ENCODE peak calls at places on chromosome 7, in four cellular contexts. V, D, L and O are unnamed samples.

GRCh38 chr7:49166441-49166840 is 242.1 kb downstream of the CDC14C start:
- DNase-seq in V (no peak), D (no peak), L (peak), O (no peak)

GRCh38 chr7:51970961-51971655 is 654.5 kb upstream of the COBL start:
- DNase-seq in V (no peak), D (no peak), L (no peak), O (no peak)

GRCh38 chr7:128076216-128076821 is 45.1 kb upstream of the LRRC4 start:
- DNase-seq in V (no peak), D (no peak), L (no peak), O (no peak)

GRCh38 chr7:41189866-41190265 is 513.0 kb downstream of the INHBA start:
- DNase-seq in V (no peak), D (peak), L (peak), O (peak)

GRCh38 chr7:52911326-52911725 is 124.1 kb upstream of the POM121L12 start:
- DNase-seq in V (no peak), D (no peak), L (no peak), O (no peak)

GRCh38 chr7:141696386-141696785 is 5.6 kb downstream of the DENND11 start:
- DNase-seq in V (no peak), D (no peak), L (no peak), O (no peak)

GRCh38 chr7:119090851-119091250 is 866.3 kb downstream of the ANKRD7 start:
- DNase-seq in V (no peak), D (no peak), L (no peak), O (no peak)

GRCh38 chr7:142375710-142376313 is 118.0 kb upstream of the PRSS58 start:
- DNase-seq in V (no peak), D (peak), L (peak), O (no peak)

GRCh38 chr7:36600314-36600682 is 124.0 kb downstream of the AOAH start:
- DNase-seq in V (no peak), D (no peak), L (no peak), O (no peak)

GRCh38 chr7:1669954-1670893 is at the start of gene ELFN1:
- DNase-seq in V (no peak), D (peak), L (peak), O (no peak)

GRCh38 chr7:97215556-97215955 is 98.1 kb downstream of the SDHAF3 start:
- DNase-seq in V (no peak), D (no peak), L (no peak), O (no peak)

GRCh38 chr7:125773113-125773800 is 843.6 kb upstream of the POT1 start:
- DNase-seq in V (no peak), D (no peak), L (no peak), O (no peak)

GRCh38 chr7:101563933-101564777 is 64.9 kb downstream of the MYL10 start:
- DNase-seq in V (no peak), D (no peak), L (no peak), O (no peak)

GRCh38 chr7:64902806-64903721 is at the start of gene ZNF273:
- DNase-seq in V (peak), D (peak), L (peak), O (peak)
- H3K27ac ChIP-seq in V (peak), D (peak), L (peak), O (peak)

DNA sequence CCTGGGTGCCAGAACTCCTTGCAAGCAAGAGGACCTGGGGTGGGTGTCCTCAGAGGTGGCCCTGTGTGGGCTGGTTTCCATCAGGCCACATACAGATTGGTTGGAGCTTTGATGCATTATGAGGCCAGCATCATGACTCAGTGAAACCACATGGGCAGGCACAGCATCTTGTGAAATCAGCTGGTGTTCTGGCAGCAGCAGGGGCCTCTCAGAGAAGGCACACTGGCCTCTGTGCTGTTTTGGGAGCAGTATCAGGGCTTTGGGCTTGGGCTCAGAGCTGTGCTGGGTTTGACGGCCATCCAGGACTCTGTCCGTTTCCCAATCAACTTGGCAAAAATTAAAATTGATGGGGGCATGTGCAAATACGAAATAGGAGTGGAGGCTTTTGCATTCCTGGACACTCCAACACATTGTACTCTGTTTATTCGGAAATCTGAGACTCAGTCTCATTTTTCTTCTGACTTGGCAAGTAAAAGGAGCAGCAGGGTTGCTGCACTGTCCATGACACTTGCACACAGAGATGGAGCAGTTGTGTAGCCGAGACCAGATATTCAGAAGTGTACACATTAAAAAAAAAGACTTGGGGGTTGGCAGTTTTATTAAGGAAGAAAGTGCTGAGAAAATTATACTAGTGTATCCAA is 190.9 kb downstream of the BMPER start:
- DNase-seq in V (peak), D (peak), L (peak), O (peak)
- H3K27ac ChIP-seq in V (no peak), D (peak), L (peak), O (peak)

DNA sequence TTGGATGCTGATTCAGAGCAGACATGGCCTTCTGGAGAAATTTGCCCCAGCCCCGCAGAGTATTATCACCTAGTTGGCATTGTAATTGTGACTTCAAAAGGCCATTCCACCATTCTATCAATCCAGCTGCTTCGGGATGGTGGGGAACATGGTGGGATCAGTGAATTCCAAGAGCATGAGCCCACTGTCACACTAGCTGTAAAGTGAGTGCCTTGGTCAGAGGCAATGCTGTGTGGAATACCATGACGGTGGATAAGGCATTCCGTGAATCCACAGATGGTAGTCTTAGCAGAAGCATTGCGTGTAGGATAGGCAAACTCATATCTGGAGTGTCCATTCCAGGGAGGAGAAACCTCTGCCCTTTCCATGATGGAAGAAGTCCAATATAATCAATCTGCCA is 13.3 kb upstream of the TMEM248 start:
- DNase-seq in V (no peak), D (no peak), L (no peak), O (no peak)
- H3K27ac ChIP-seq in V (no peak), D (no peak), L (no peak), O (no peak)

DNA sequence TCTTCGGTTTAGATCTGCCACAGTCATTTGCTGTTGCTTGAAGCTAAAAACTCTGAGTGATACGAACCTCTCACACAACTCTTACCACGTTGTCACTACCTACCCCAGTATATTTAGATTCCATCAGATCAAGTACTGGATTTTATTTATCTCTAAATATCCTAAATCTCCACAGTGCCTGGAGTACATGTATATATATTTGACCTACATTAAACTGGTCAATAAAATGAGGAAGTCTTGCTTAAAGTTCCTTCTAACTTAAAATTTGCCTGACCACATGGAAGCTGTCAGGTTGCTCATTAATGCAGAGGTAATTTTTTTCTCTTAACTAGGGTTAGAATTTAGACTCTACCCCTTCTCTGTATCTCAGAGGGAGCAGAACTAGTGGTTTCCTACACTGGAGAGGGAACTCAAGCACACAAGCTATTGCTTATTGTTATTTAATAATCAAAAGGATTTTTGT is 3.1 kb upstream of the MACC1 start:
- DNase-seq in V (no peak), D (no peak), L (no peak), O (no peak)
- H3K27ac ChIP-seq in V (peak), D (peak), L (peak), O (peak)

GRCh38 chr7:27173412-27174076 is 576 bp downstream of the HOXA10 start:
- DNase-seq in V (no peak), D (no peak), L (peak), O (no peak)
- H3K27ac ChIP-seq in V (no peak), D (no peak), L (peak), O (no peak)

GRCh38 chr7:55550838-55551537 is 21.3 kb downstream of the VOPP1 start:
- DNase-seq in V (no peak), D (no peak), L (no peak), O (no peak)
- H3K27ac ChIP-seq in V (no peak), D (no peak), L (no peak), O (no peak)

DNA sequence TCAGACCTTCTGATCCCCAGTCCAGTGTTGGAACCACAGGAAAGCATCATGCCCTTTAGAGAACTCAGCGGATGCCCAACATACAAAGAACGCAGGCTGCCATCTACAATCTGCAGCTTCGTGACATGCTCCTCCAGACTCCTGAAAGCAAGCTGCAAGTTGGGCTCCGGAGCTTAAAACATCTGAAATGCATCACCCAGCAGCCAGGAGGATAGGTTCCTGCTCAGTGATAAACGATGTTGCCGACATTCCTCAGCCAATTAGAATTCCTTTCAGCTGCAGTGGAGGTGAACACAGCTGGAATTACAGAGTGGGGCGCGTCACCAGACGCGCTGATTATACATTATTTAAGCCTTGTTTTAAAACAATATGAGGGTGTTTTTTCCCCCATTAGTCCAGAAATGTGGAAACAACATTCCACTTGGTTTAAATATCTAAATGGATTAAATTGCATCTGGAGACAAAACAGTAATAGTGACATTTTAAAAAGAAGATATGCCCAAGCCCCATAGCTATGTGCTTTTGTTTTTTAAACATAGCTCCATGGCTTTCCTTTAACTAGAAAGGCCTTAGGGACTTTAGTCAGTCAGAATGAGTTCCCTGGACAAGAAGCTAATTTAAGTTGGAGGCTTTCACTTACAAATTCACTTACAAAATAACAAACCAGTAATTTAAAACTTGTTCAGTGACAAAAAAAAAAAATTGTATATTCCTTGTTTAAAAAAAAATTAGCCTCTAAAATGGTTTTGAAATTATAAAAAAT is 6.3 kb downstream of the SMURF1 start:
- DNase-seq in V (no peak), D (peak), L (peak), O (peak)
- H3K27ac ChIP-seq in V (peak), D (peak), L (peak), O (peak)

GRCh38 chr7:26356266-26356665 is 64.6 kb downstream of the SNX10 start:
- DNase-seq in V (no peak), D (no peak), L (no peak), O (no peak)
- H3K27ac ChIP-seq in V (no peak), D (no peak), L (no peak), O (no peak)

DNA sequence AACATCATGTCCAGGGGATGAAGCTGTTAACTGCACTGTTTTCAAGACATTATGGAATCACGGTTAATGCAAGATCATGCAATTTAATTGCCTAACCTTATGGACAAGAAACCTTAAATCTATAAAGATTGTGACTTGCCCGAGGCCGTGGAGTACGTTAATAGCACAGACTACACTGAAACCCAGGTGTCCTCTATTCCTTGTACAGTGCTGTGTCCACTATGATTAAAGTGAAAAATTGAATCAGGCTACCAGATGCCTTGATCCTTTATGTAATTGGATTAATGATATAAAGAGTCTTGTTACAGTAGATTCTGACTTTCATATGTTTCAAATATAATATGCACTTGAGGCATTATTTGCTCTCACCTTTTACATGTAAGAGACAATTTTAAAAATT is 33.9 kb upstream of the ETV1 start:
- DNase-seq in V (no peak), D (no peak), L (no peak), O (no peak)
- H3K27ac ChIP-seq in V (no peak), D (no peak), L (no peak), O (no peak)

DNA sequence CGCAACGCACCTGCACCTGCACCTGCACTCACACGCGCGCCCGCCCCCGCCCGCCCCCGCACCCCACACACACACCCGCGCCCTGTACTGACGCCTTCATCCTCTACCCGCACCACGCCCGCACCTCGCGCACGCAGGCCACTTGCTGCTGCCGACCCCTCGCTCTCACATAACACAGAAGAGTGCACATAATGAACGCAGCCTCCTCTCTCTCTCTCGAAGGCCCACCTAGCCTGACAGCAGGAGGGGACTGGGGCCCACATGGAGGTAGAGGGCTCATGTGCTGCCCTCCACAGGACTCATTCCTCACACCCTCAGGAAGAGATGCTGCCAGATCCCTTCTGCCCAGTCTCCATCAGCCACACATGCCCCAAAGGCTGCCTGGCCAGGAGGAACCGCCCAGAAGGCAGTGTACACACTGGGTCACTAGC is 432 bp upstream of the CAMK2B start:
- DNase-seq in V (no peak), D (no peak), L (peak), O (no peak)
- H3K27ac ChIP-seq in V (no peak), D (no peak), L (no peak), O (no peak)